ENCODE peak calls at places on chromosomes 7 and 10, in four cellular contexts. I, K, N and S are unnamed samples.

GRCh38 chr7:103995554-103995953 is 6.1 kb upstream of the RELN start:
- DNase-seq in I (no peak), K (no peak), N (no peak), S (no peak)

GRCh38 chr7:140645166-140645565 is 4.6 kb upstream of the DENND2A start:
- DNase-seq in I (no peak), K (no peak), N (no peak), S (no peak)

GRCh38 chr7:128889121-128889520 is 21.4 kb downstream of the KCP start:
- DNase-seq in I (no peak), K (no peak), N (no peak), S (no peak)

GRCh38 chr7:69652947-69653701 is 54.8 kb downstream of the AUTS2 start:
- DNase-seq in I (no peak), K (no peak), N (no peak), S (no peak)

GRCh38 chr7:76108540-76109233 is 60.8 kb downstream of the MDH2 start:
- DNase-seq in I (peak), K (no peak), N (no peak), S (peak)

GRCh38 chr7:7956531-7957221 is 11.9 kb upstream of the GLCCI1 start:
- DNase-seq in I (no peak), K (no peak), N (no peak), S (peak)

GRCh38 chr10:48885376-48885775 is 54.3 kb downstream of the LRRC18 start:
- DNase-seq in I (no peak), K (no peak), N (no peak), S (peak)

GRCh38 chr10:51691135-51691534 is 8.3 kb downstream of the CSTF2T start:
- DNase-seq in I (no peak), K (no peak), N (no peak), S (no peak)

GRCh38 chr10:124552877-124553276 is 91.3 kb downstream of the LHPP start:
- DNase-seq in I (no peak), K (no peak), N (no peak), S (no peak)

GRCh38 chr10:28778524-28778923 is 101.2 kb downstream of the BAMBI start:
- DNase-seq in I (no peak), K (no peak), N (no peak), S (no peak)

GRCh38 chr7:98211221-98211675 is at the start of gene BHLHA15:
- DNase-seq in I (no peak), K (no peak), N (no peak), S (no peak)

GRCh38 chr7:133633055-133633454 is 380.2 kb downstream of the EXOC4 start:
- DNase-seq in I (no peak), K (no peak), N (no peak), S (peak)

GRCh38 chr10:437698-438490 is 251.6 kb downstream of the DIP2C start:
- DNase-seq in I (no peak), K (no peak), N (no peak), S (no peak)

GRCh38 chr7:36232555-36232954 is 79.5 kb downstream of the EEPD1 start:
- DNase-seq in I (no peak), K (no peak), N (no peak), S (no peak)

GRCh38 chr7:81721428-81721827 is 48.4 kb downstream of the HGF start:
- DNase-seq in I (no peak), K (no peak), N (no peak), S (peak)

GRCh38 chr7:44081266-44081748 is 1.0 kb downstream of the POLM start:
- DNase-seq in I (no peak), K (no peak), N (no peak), S (no peak)

GRCh38 chr10:29041512-29042150 is 247.2 kb upstream of the LYZL1 start:
- DNase-seq in I (no peak), K (no peak), N (no peak), S (no peak)

GRCh38 chr7:44284216-44284615 is 41.2 kb downstream of the CAMK2B start:
- DNase-seq in I (no peak), K (peak), N (no peak), S (no peak)

GRCh38 chr10:122702271-122702670 is 2.6 kb upstream of the C10orf120 start:
- DNase-seq in I (no peak), K (no peak), N (no peak), S (no peak)

GRCh38 chr10:24866615-24867583 is 85.5 kb downstream of the PRTFDC1 start:
- DNase-seq in I (no peak), K (peak), N (no peak), S (peak)

GRCh38 chr7:51067757-51068156 is 248.9 kb downstream of the COBL start:
- DNase-seq in I (peak), K (no peak), N (peak), S (peak)

GRCh38 chr7:33243319-33243881 is 114.0 kb downstream of the BBS9 start:
- DNase-seq in I (peak), K (no peak), N (no peak), S (peak)

GRCh38 chr10:97534746-97535367 is 36.1 kb downstream of the UBTD1 start:
- DNase-seq in I (peak), K (no peak), N (no peak), S (peak)

GRCh38 chr7:157061979-157062378 is 51.5 kb upstream of the MNX1 start:
- DNase-seq in I (no peak), K (no peak), N (no peak), S (no peak)
- H3K4me3 ChIP-seq in I (no peak), K (no peak), N (no peak), S (no peak)

GRCh38 chr7:131830681-131831080 is 274.3 kb upstream of the PODXL start:
- DNase-seq in I (no peak), K (no peak), N (no peak), S (no peak)

GRCh38 chr7:131835141-131835540 is 278.7 kb upstream of the PODXL start:
- DNase-seq in I (no peak), K (no peak), N (no peak), S (no peak)

GRCh38 chr7:131826960-131827359 is 270.5 kb upstream of the PODXL start:
- DNase-seq in I (no peak), K (no peak), N (no peak), S (peak)

GRCh38 chr7:131827421-131827820 is 271.0 kb upstream of the PODXL start:
- DNase-seq in I (no peak), K (no peak), N (no peak), S (no peak)

GRCh38 chr7:131829911-131830310 is 273.5 kb upstream of the PODXL start:
- DNase-seq in I (no peak), K (no peak), N (no peak), S (peak)
- H3K4me3 ChIP-seq in I (no peak), K (no peak), N (no peak), S (no peak)

GRCh38 chr10:133243593-133243992 is 5.9 kb downstream of the VENTX start:
- DNase-seq in I (no peak), K (no peak), N (no peak), S (no peak)

GRCh38 chr10:133238066-133238804 is 580 bp downstream of the VENTX start:
- DNase-seq in I (no peak), K (no peak), N (no peak), S (no peak)

GRCh38 chr10:133242611-133243356 is 5.1 kb downstream of the VENTX start:
- DNase-seq in I (no peak), K (no peak), N (no peak), S (peak)

GRCh38 chr10:133239990-133240389 is 2.3 kb downstream of the VENTX start:
- DNase-seq in I (no peak), K (no peak), N (no peak), S (no peak)

DNA sequence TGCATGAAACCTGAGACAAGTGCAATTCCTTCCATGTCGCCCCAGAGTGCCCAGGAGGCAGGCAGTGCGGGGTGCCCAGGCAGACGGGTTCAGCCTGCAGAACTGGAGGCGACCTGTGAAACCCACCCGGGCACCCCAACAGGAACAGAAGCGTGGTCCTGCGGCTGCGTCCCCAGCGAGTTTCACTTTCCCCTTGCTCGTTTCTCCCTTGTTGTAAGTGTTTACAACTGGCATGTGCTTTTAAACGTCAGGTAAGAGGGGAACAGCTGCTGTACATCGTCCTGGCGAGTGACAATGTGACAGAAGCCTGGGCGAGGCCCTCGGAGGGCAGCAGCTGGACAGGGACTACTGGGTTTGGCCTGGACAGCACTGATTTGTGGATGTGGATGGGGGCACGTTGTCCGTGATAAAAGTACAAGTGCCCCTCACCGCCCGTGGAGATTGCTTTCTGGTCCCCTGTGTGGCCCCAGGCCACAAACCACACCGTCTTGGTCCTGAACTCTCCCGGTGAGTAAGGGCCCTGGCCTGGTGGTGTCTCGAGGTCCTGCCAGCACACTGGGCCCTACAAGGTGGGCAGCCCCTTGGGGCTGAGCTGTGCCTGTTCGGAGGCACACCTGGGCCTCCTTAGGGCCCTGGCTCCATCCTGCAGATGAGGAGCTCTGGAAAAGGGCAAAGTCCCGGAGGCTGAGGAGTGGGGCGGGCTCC is 4.0 kb downstream of the VENTX start:
- DNase-seq in I (no peak), K (no peak), N (no peak), S (no peak)
- H3K4me3 ChIP-seq in I (no peak), K (no peak), N (no peak), S (no peak)

DNA sequence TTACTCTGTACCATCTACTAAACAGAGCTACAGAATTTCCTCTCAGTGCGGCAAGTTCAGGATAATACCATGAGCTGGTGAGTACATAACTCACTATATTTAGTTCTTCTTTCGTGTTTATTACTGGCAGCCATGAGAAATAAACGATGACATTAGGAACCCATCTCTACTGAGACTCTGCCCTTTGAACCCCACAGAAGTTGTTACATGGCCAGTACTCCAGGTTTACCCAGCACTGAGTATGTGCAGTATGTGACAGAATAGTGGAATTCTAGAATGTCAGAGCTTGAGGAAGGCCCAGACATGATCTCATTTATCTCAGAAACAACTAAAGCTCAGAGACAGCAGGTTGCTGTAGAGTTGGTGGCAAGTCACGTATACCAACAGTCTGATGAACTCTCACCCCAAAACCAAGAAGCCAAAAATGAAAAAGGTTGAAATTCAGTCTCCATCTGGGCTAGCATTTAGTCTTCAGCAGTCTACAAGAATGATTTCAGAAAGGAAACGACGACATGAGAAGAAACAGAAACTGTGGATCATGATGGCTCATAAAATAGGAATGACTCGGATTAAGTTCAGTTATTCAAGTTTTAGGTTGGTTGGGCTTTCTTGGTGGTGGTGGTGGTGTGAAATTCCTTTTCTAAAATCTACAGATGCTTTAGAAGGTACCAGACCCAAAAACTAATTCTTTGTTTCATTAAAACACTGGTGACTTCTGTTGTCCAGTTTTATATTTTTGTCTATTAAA is 78.5 kb downstream of the SORBS1 start:
- DNase-seq in I (no peak), K (no peak), N (no peak), S (no peak)
- H3K4me3 ChIP-seq in I (no peak), K (no peak), N (no peak), S (no peak)

GRCh38 chr10:8034666-8035640 is 19.5 kb upstream of the GATA3 start:
- DNase-seq in I (no peak), K (no peak), N (no peak), S (no peak)
- H3K4me3 ChIP-seq in I (no peak), K (peak), N (no peak), S (no peak)